ENCODE peak calls at places on chromosomes 6 and 20, in seven cellular contexts. One of them, this sample, is unnamed.
A peak's percentile ranks its signal among the peaks of the same experiment; 100 is the strongest.

GRCh38 chr20:32686530-32687179 is 12.9 kb upstream of the C20orf203 start:
- DNase-seq in tibial nerve: no peak
- DNase-seq in bronchial epithelial cell: no peak
- DNase-seq in GM23338: no peak
- DNase-seq in fibroblast of lung: no peak
- DNase-seq in hepatocyte: no peak
- DNase-seq in GM12864: no peak
- DNase-seq in this sample: no peak

GRCh38 chr6:41537359-41537758 is 8.8 kb upstream of the FOXP4 start:
- DNase-seq in tibial nerve: no peak
- DNase-seq in bronchial epithelial cell: no peak
- DNase-seq in GM23338: no peak
- DNase-seq in fibroblast of lung: no peak
- DNase-seq in hepatocyte: peak; percentile 52
- DNase-seq in GM12864: no peak
- DNase-seq in this sample: no peak

GRCh38 chr6:110822248-110822647 is 7.0 kb upstream of the CDK19 start:
- DNase-seq in tibial nerve: peak; percentile 33
- DNase-seq in bronchial epithelial cell: no peak
- DNase-seq in GM23338: no peak
- DNase-seq in fibroblast of lung: peak; percentile 22
- DNase-seq in hepatocyte: no peak
- DNase-seq in GM12864: no peak
- DNase-seq in this sample: no peak

GRCh38 chr6:118963003-118963402 is 28.0 kb upstream of the MCM9 start:
- DNase-seq in tibial nerve: no peak
- DNase-seq in bronchial epithelial cell: peak; percentile 17
- DNase-seq in GM23338: no peak
- DNase-seq in fibroblast of lung: peak; percentile 13
- DNase-seq in hepatocyte: no peak
- DNase-seq in GM12864: no peak
- DNase-seq in this sample: no peak

GRCh38 chr6:39714802-39715201 is 10.4 kb downstream of the KIF6 start:
- DNase-seq in tibial nerve: no peak
- DNase-seq in bronchial epithelial cell: no peak
- DNase-seq in GM23338: no peak
- DNase-seq in fibroblast of lung: no peak
- DNase-seq in hepatocyte: no peak
- DNase-seq in GM12864: no peak
- DNase-seq in this sample: no peak

GRCh38 chr6:31132806-31133205 is 6.1 kb downstream of the PSORS1C2 start:
- DNase-seq in tibial nerve: no peak
- DNase-seq in bronchial epithelial cell: no peak
- DNase-seq in GM23338: no peak
- DNase-seq in fibroblast of lung: no peak
- DNase-seq in hepatocyte: no peak
- DNase-seq in GM12864: no peak
- DNase-seq in this sample: no peak

GRCh38 chr6:31497595-31498476 is at the start of gene MICB:
- DNase-seq in tibial nerve: peak; percentile 77
- DNase-seq in bronchial epithelial cell: peak; percentile 83
- DNase-seq in GM23338: peak; percentile 99
- DNase-seq in fibroblast of lung: peak; percentile 78
- DNase-seq in hepatocyte: peak; percentile 73
- DNase-seq in GM12864: peak; percentile 56
- DNase-seq in this sample: no peak

GRCh38 chr6:113065606-113066005 is 718.5 kb downstream of the RFPL4B start:
- DNase-seq in tibial nerve: no peak
- DNase-seq in bronchial epithelial cell: no peak
- DNase-seq in GM23338: peak; percentile 12
- DNase-seq in fibroblast of lung: peak; percentile 77
- DNase-seq in hepatocyte: no peak
- DNase-seq in GM12864: no peak
- DNase-seq in this sample: no peak

GRCh38 chr6:89909991-89910390 is 15.7 kb downstream of the GJA10 start:
- DNase-seq in tibial nerve: no peak
- DNase-seq in bronchial epithelial cell: no peak
- DNase-seq in GM23338: no peak
- DNase-seq in fibroblast of lung: no peak
- DNase-seq in hepatocyte: no peak
- DNase-seq in GM12864: no peak
- DNase-seq in this sample: no peak

GRCh38 chr6:144845181-144845580 is 560.0 kb downstream of the UTRN start:
- DNase-seq in tibial nerve: no peak
- DNase-seq in bronchial epithelial cell: no peak
- DNase-seq in GM23338: no peak
- DNase-seq in fibroblast of lung: peak; percentile 31
- DNase-seq in hepatocyte: no peak
- DNase-seq in GM12864: no peak
- DNase-seq in this sample: no peak

GRCh38 chr20:4949833-4950178 is 51.5 kb downstream of the SLC23A2 start:
- DNase-seq in tibial nerve: peak; percentile 57
- DNase-seq in bronchial epithelial cell: peak; percentile 38
- DNase-seq in GM23338: peak; percentile 62
- DNase-seq in fibroblast of lung: peak; percentile 67
- DNase-seq in hepatocyte: peak; percentile 42
- DNase-seq in GM12864: no peak
- DNase-seq in this sample: no peak

GRCh38 chr6:169115632-169116031 is 138.0 kb downstream of the THBS2 start:
- DNase-seq in tibial nerve: no peak
- DNase-seq in bronchial epithelial cell: no peak
- DNase-seq in GM23338: no peak
- DNase-seq in fibroblast of lung: no peak
- DNase-seq in hepatocyte: no peak
- DNase-seq in GM12864: no peak
- DNase-seq in this sample: no peak

GRCh38 chr6:114154812-114155211 is 183.9 kb upstream of the HDAC2 start:
- DNase-seq in tibial nerve: no peak
- DNase-seq in bronchial epithelial cell: no peak
- DNase-seq in GM23338: peak; percentile 48
- DNase-seq in fibroblast of lung: no peak
- DNase-seq in hepatocyte: no peak
- DNase-seq in GM12864: no peak
- DNase-seq in this sample: no peak

GRCh38 chr6:40353197-40353966 is 233.8 kb downstream of the LRFN2 start:
- DNase-seq in tibial nerve: no peak
- DNase-seq in bronchial epithelial cell: no peak
- DNase-seq in GM23338: no peak
- DNase-seq in fibroblast of lung: no peak
- DNase-seq in hepatocyte: no peak
- DNase-seq in GM12864: no peak
- DNase-seq in this sample: no peak

GRCh38 chr20:4444404-4444803 is 277.3 kb upstream of the PRND start:
- DNase-seq in tibial nerve: no peak
- DNase-seq in bronchial epithelial cell: peak; percentile 93
- DNase-seq in GM23338: no peak
- DNase-seq in fibroblast of lung: peak; percentile 88
- DNase-seq in hepatocyte: no peak
- DNase-seq in GM12864: no peak
- DNase-seq in this sample: no peak

GRCh38 chr6:168133186-168133585 is 54.2 kb upstream of the FRMD1 start:
- DNase-seq in tibial nerve: no peak
- DNase-seq in bronchial epithelial cell: no peak
- DNase-seq in GM23338: no peak
- DNase-seq in fibroblast of lung: peak; percentile 65
- DNase-seq in hepatocyte: peak; percentile 56
- DNase-seq in GM12864: no peak
- DNase-seq in this sample: no peak

GRCh38 chr6:125739364-125739763 is 10.1 kb upstream of the HEY2 start:
- DNase-seq in tibial nerve: no peak
- DNase-seq in bronchial epithelial cell: no peak
- DNase-seq in GM23338: no peak
- DNase-seq in fibroblast of lung: no peak
- DNase-seq in hepatocyte: no peak
- DNase-seq in GM12864: no peak
- DNase-seq in this sample: no peak

GRCh38 chr6:90466191-90466940 is 120.5 kb downstream of the MAP3K7 start:
- DNase-seq in tibial nerve: no peak
- DNase-seq in bronchial epithelial cell: peak; percentile 47
- DNase-seq in GM23338: no peak
- DNase-seq in fibroblast of lung: peak; percentile 61
- DNase-seq in hepatocyte: peak; percentile 31
- DNase-seq in GM12864: no peak
- DNase-seq in this sample: no peak

GRCh38 chr6:170067257-170067656 is 223.6 kb downstream of the DLL1 start:
- DNase-seq in tibial nerve: no peak
- DNase-seq in bronchial epithelial cell: no peak
- DNase-seq in GM23338: no peak
- DNase-seq in fibroblast of lung: no peak
- DNase-seq in hepatocyte: no peak
- DNase-seq in GM12864: no peak
- DNase-seq in this sample: no peak

GRCh38 chr6:106413722-106414121 is 53.2 kb downstream of the CRYBG1 start:
- DNase-seq in tibial nerve: no peak
- DNase-seq in bronchial epithelial cell: no peak
- DNase-seq in GM23338: no peak
- DNase-seq in fibroblast of lung: no peak
- DNase-seq in hepatocyte: no peak
- DNase-seq in GM12864: no peak
- DNase-seq in this sample: no peak

GRCh38 chr20:53226788-53227187 is 254.6 kb downstream of the TSHZ2 start:
- DNase-seq in tibial nerve: no peak
- DNase-seq in bronchial epithelial cell: no peak
- DNase-seq in GM23338: no peak
- DNase-seq in fibroblast of lung: no peak
- DNase-seq in hepatocyte: no peak
- DNase-seq in GM12864: peak; percentile 24
- DNase-seq in this sample: no peak

GRCh38 chr6:168527451-168528210 is 86.6 kb downstream of the SMOC2 start:
- DNase-seq in tibial nerve: no peak
- DNase-seq in bronchial epithelial cell: no peak
- DNase-seq in GM23338: no peak
- DNase-seq in fibroblast of lung: peak; percentile 72
- DNase-seq in hepatocyte: no peak
- DNase-seq in GM12864: no peak
- DNase-seq in this sample: no peak

GRCh38 chr6:44733146-44733545 is 345.6 kb downstream of the CDC5L start:
- DNase-seq in tibial nerve: no peak
- DNase-seq in bronchial epithelial cell: no peak
- DNase-seq in GM23338: no peak
- DNase-seq in fibroblast of lung: no peak
- DNase-seq in hepatocyte: no peak
- DNase-seq in GM12864: no peak
- DNase-seq in this sample: no peak

GRCh38 chr6:44733868-44734267 is 346.4 kb downstream of the CDC5L start:
- DNase-seq in tibial nerve: peak; percentile 44
- DNase-seq in bronchial epithelial cell: no peak
- DNase-seq in GM23338: no peak
- DNase-seq in fibroblast of lung: no peak
- DNase-seq in hepatocyte: no peak
- DNase-seq in GM12864: no peak
- DNase-seq in this sample: no peak

GRCh38 chr6:44730771-44731391 is 343.4 kb downstream of the CDC5L start:
- DNase-seq in tibial nerve: no peak
- DNase-seq in bronchial epithelial cell: no peak
- DNase-seq in GM23338: no peak
- DNase-seq in fibroblast of lung: peak; percentile 84
- DNase-seq in hepatocyte: peak; percentile 58
- DNase-seq in GM12864: no peak
- DNase-seq in this sample: peak; percentile 37

GRCh38 chr6:44732243-44732642 is 344.7 kb downstream of the CDC5L start:
- DNase-seq in tibial nerve: no peak
- DNase-seq in bronchial epithelial cell: no peak
- DNase-seq in GM23338: no peak
- DNase-seq in fibroblast of lung: no peak
- DNase-seq in hepatocyte: no peak
- DNase-seq in GM12864: no peak
- DNase-seq in this sample: no peak

GRCh38 chr6:44731485-44732095 is 344.1 kb downstream of the CDC5L start:
- DNase-seq in tibial nerve: no peak
- DNase-seq in bronchial epithelial cell: no peak
- DNase-seq in GM23338: no peak
- DNase-seq in fibroblast of lung: peak; percentile 32
- DNase-seq in hepatocyte: no peak
- DNase-seq in GM12864: no peak
- DNase-seq in this sample: no peak
- H3K4me3 ChIP-seq in tibial nerve: no peak overlapping the region
- H3K4me3 ChIP-seq in bronchial epithelial cell: no peak overlapping the region
- H3K4me3 ChIP-seq in GM23338: no peak overlapping the region
- H3K4me3 ChIP-seq in fibroblast of lung: no peak overlapping the region
- H3K4me3 ChIP-seq in hepatocyte: no peak overlapping the region
- H3K4me3 ChIP-seq in GM12864: no peak overlapping the region
- H3K4me3 ChIP-seq in this sample: no peak overlapping the region

DNA sequence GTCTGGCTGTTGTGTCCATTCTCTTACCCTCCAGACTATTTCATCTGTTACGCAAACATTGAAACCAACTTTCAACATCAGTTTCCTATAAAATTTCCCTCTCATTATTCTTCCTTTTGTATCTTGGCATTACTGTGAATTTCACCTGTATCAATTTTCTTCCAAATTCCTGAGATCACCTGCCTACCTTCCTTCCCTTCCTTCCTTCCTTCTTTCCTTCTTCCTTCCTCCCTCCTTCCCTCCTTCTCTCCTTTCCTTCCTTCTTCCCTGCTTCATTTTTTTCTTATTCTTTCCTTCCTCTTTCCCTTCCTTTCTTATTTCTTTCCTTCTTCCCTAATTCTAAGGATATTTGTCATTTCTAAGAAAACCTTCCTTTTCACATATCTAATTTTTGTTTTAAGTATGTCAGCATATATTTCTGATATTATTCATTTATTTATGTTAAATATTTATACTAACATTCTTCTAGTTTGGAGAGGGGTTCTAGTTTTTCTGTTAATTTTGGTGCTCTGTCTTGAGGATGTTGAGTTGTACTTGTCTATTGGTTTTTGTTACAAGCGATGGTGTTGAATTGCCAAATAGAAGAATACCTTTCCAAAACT is 4.8 kb upstream of the SLC17A3 start:
- DNase-seq in tibial nerve: no peak
- DNase-seq in bronchial epithelial cell: no peak
- DNase-seq in GM23338: no peak
- DNase-seq in fibroblast of lung: no peak
- DNase-seq in hepatocyte: no peak
- DNase-seq in GM12864: no peak
- DNase-seq in this sample: no peak
- TF ChIP-seq CTCF in tibial nerve: no peak
- TF ChIP-seq CTCF in bronchial epithelial cell: no peak
- TF ChIP-seq CTCF in GM23338: no peak
- TF ChIP-seq CTCF in fibroblast of lung: no peak
- TF ChIP-seq CTCF in hepatocyte: no peak
- TF ChIP-seq CTCF in GM12864: no peak
- TF ChIP-seq CTCF in this sample: no peak

GRCh38 chr6:1315560-1316386 is 3.9 kb downstream of the FOXQ1 start:
- DNase-seq in tibial nerve: no peak
- DNase-seq in bronchial epithelial cell: no peak
- DNase-seq in GM23338: peak; percentile 21
- DNase-seq in fibroblast of lung: no peak
- DNase-seq in hepatocyte: no peak
- DNase-seq in GM12864: no peak
- DNase-seq in this sample: no peak
- H3K4me3 ChIP-seq in tibial nerve: peak overlapping the region; percentile 46
- H3K4me3 ChIP-seq in bronchial epithelial cell: peak overlapping the region; percentile 53
- H3K4me3 ChIP-seq in GM23338: peak overlapping the region; percentile 47
- H3K4me3 ChIP-seq in fibroblast of lung: peak overlapping the region; percentile 89
- H3K4me3 ChIP-seq in hepatocyte: peak overlapping the region; percentile 55
- H3K4me3 ChIP-seq in GM12864: no peak overlapping the region
- H3K4me3 ChIP-seq in this sample: peak overlapping the region; percentile 46

GRCh38 chr6:127463056-127463455 is 3.9 kb upstream of the KIAA0408 start:
- DNase-seq in tibial nerve: no peak
- DNase-seq in bronchial epithelial cell: peak; percentile 54
- DNase-seq in GM23338: no peak
- DNase-seq in fibroblast of lung: no peak
- DNase-seq in hepatocyte: no peak
- DNase-seq in GM12864: no peak
- DNase-seq in this sample: no peak
- TF ChIP-seq CTCF in tibial nerve: no peak
- TF ChIP-seq CTCF in bronchial epithelial cell: no peak
- TF ChIP-seq CTCF in GM23338: no peak
- TF ChIP-seq CTCF in fibroblast of lung: no peak
- TF ChIP-seq CTCF in hepatocyte: no peak
- TF ChIP-seq CTCF in GM12864: no peak
- TF ChIP-seq CTCF in this sample: no peak

GRCh38 chr20:50116368-50116999 is 3.5 kb upstream of the UBE2V1 start:
- DNase-seq in tibial nerve: no peak
- DNase-seq in bronchial epithelial cell: no peak
- DNase-seq in GM23338: no peak
- DNase-seq in fibroblast of lung: no peak
- DNase-seq in hepatocyte: no peak
- DNase-seq in GM12864: no peak
- DNase-seq in this sample: no peak
- H3K4me3 ChIP-seq in tibial nerve: peak overlapping the region; percentile 40
- H3K4me3 ChIP-seq in bronchial epithelial cell: peak overlapping the region; percentile 31
- H3K4me3 ChIP-seq in GM23338: peak overlapping the region; percentile 68
- H3K4me3 ChIP-seq in fibroblast of lung: peak overlapping the region; percentile 65
- H3K4me3 ChIP-seq in hepatocyte: no peak overlapping the region
- H3K4me3 ChIP-seq in GM12864: peak overlapping the region; percentile 62
- H3K4me3 ChIP-seq in this sample: peak overlapping the region; percentile 58

This sample was measured in HFF-Myc.